ENCODE peak calls at places on chromosomes 12 and 14, in eight cellular contexts. One of them, this sample, is unnamed.
A peak's percentile ranks its signal among the peaks of the same experiment; 100 is the strongest.

GRCh38 chr12:109555431-109556315 is 17.6 kb downstream of the MMAB start:
- DNase-seq in brain microvascular endothelial cell: no peak
- DNase-seq in fibroblast of pulmonary artery: no peak
- DNase-seq in neural progenitor cell: no peak
- DNase-seq in AG10803: no peak
- DNase-seq in PC-3: no peak
- DNase-seq in NB4: no peak
- DNase-seq in GM12878: no peak
- DNase-seq in this sample: no peak

GRCh38 chr12:1705774-1706173 is 14.9 kb downstream of the ADIPOR2 start:
- DNase-seq in brain microvascular endothelial cell: no peak
- DNase-seq in fibroblast of pulmonary artery: no peak
- DNase-seq in neural progenitor cell: no peak
- DNase-seq in AG10803: no peak
- DNase-seq in PC-3: no peak
- DNase-seq in NB4: peak; percentile 14
- DNase-seq in GM12878: no peak
- DNase-seq in this sample: no peak

GRCh38 chr12:59115526-59115925 is 195.2 kb upstream of the LRIG3 start:
- DNase-seq in brain microvascular endothelial cell: peak; percentile 28
- DNase-seq in fibroblast of pulmonary artery: no peak
- DNase-seq in neural progenitor cell: no peak
- DNase-seq in AG10803: peak; percentile 69
- DNase-seq in PC-3: no peak
- DNase-seq in NB4: no peak
- DNase-seq in GM12878: no peak
- DNase-seq in this sample: no peak

GRCh38 chr14:56874375-56874774 is 64.1 kb upstream of the OTX2 start:
- DNase-seq in brain microvascular endothelial cell: no peak
- DNase-seq in fibroblast of pulmonary artery: no peak
- DNase-seq in neural progenitor cell: peak; percentile 73
- DNase-seq in AG10803: no peak
- DNase-seq in PC-3: peak; percentile 70
- DNase-seq in NB4: peak; percentile 35
- DNase-seq in GM12878: no peak
- DNase-seq in this sample: no peak

GRCh38 chr14:96754845-96755184 is 42.4 kb upstream of the VRK1 start:
- DNase-seq in brain microvascular endothelial cell: no peak
- DNase-seq in fibroblast of pulmonary artery: no peak
- DNase-seq in neural progenitor cell: peak; percentile 81
- DNase-seq in AG10803: peak; percentile 28
- DNase-seq in PC-3: no peak
- DNase-seq in NB4: peak; percentile 74
- DNase-seq in GM12878: no peak
- DNase-seq in this sample: no peak

GRCh38 chr14:82806426-82806825 is 1272.8 kb upstream of the SEL1L start:
- DNase-seq in brain microvascular endothelial cell: no peak
- DNase-seq in fibroblast of pulmonary artery: no peak
- DNase-seq in neural progenitor cell: no peak
- DNase-seq in AG10803: no peak
- DNase-seq in PC-3: no peak
- DNase-seq in NB4: no peak
- DNase-seq in GM12878: no peak
- DNase-seq in this sample: no peak

GRCh38 chr12:47021298-47021697 is 58.1 kb upstream of the PCED1B start:
- DNase-seq in brain microvascular endothelial cell: peak; percentile 90
- DNase-seq in fibroblast of pulmonary artery: peak; percentile 92
- DNase-seq in neural progenitor cell: peak; percentile 70
- DNase-seq in AG10803: peak; percentile 89
- DNase-seq in PC-3: peak; percentile 97
- DNase-seq in NB4: peak; percentile 65
- DNase-seq in GM12878: peak; percentile 11
- DNase-seq in this sample: peak; percentile 88

GRCh38 chr12:67633708-67634107 is 14.8 kb upstream of the DYRK2 start:
- DNase-seq in brain microvascular endothelial cell: no peak
- DNase-seq in fibroblast of pulmonary artery: no peak
- DNase-seq in neural progenitor cell: no peak
- DNase-seq in AG10803: no peak
- DNase-seq in PC-3: no peak
- DNase-seq in NB4: peak; percentile 57
- DNase-seq in GM12878: no peak
- DNase-seq in this sample: no peak

GRCh38 chr12:356276-356988 is 32.7 kb downstream of the KDM5A start:
- DNase-seq in brain microvascular endothelial cell: peak; percentile 4
- DNase-seq in fibroblast of pulmonary artery: peak; percentile 3
- DNase-seq in neural progenitor cell: no peak
- DNase-seq in AG10803: peak; percentile 75
- DNase-seq in PC-3: no peak
- DNase-seq in NB4: no peak
- DNase-seq in GM12878: no peak
- DNase-seq in this sample: peak; percentile 26

GRCh38 chr12:52896190-52897100 is 8.4 kb downstream of the KRT8 start:
- DNase-seq in brain microvascular endothelial cell: no peak
- DNase-seq in fibroblast of pulmonary artery: no peak
- DNase-seq in neural progenitor cell: no peak
- DNase-seq in AG10803: no peak
- DNase-seq in PC-3: peak; percentile 33
- DNase-seq in NB4: no peak
- DNase-seq in GM12878: no peak
- DNase-seq in this sample: no peak

GRCh38 chr12:3173008-3173553 is 95.9 kb downstream of the TSPAN9 start:
- DNase-seq in brain microvascular endothelial cell: no peak
- DNase-seq in fibroblast of pulmonary artery: no peak
- DNase-seq in neural progenitor cell: no peak
- DNase-seq in AG10803: no peak
- DNase-seq in PC-3: no peak
- DNase-seq in NB4: no peak
- DNase-seq in GM12878: no peak
- DNase-seq in this sample: no peak

GRCh38 chr14:69648480-69649414 is 37.4 kb downstream of the SUSD6 start:
- DNase-seq in brain microvascular endothelial cell: peak; percentile 65
- DNase-seq in fibroblast of pulmonary artery: peak; percentile 77
- DNase-seq in neural progenitor cell: no peak
- DNase-seq in AG10803: peak; percentile 60
- DNase-seq in PC-3: peak; percentile 80
- DNase-seq in NB4: no peak
- DNase-seq in GM12878: peak; percentile 81
- DNase-seq in this sample: peak; percentile 68

GRCh38 chr12:39622306-39622705 is 2.7 kb upstream of the ABCD2 start:
- DNase-seq in brain microvascular endothelial cell: no peak
- DNase-seq in fibroblast of pulmonary artery: no peak
- DNase-seq in neural progenitor cell: no peak
- DNase-seq in AG10803: no peak
- DNase-seq in PC-3: no peak
- DNase-seq in NB4: no peak
- DNase-seq in GM12878: no peak
- DNase-seq in this sample: no peak

GRCh38 chr12:84492381-84492883 is 420.2 kb downstream of the SLC6A15 start:
- DNase-seq in brain microvascular endothelial cell: no peak
- DNase-seq in fibroblast of pulmonary artery: no peak
- DNase-seq in neural progenitor cell: no peak
- DNase-seq in AG10803: no peak
- DNase-seq in PC-3: no peak
- DNase-seq in NB4: no peak
- DNase-seq in GM12878: no peak
- DNase-seq in this sample: no peak

GRCh38 chr14:95609398-95609990 is 74.6 kb downstream of the GLRX5 start:
- DNase-seq in brain microvascular endothelial cell: peak; percentile 25
- DNase-seq in fibroblast of pulmonary artery: peak; percentile 19
- DNase-seq in neural progenitor cell: peak; percentile 82
- DNase-seq in AG10803: peak; percentile 16
- DNase-seq in PC-3: peak; percentile 56
- DNase-seq in NB4: peak; percentile 50
- DNase-seq in GM12878: no peak
- DNase-seq in this sample: peak; percentile 3

GRCh38 chr12:23197266-23197665 is 572.3 kb downstream of the ETNK1 start:
- DNase-seq in brain microvascular endothelial cell: peak; percentile 12
- DNase-seq in fibroblast of pulmonary artery: no peak
- DNase-seq in neural progenitor cell: no peak
- DNase-seq in AG10803: no peak
- DNase-seq in PC-3: no peak
- DNase-seq in NB4: no peak
- DNase-seq in GM12878: no peak
- DNase-seq in this sample: peak; percentile 16

DNA sequence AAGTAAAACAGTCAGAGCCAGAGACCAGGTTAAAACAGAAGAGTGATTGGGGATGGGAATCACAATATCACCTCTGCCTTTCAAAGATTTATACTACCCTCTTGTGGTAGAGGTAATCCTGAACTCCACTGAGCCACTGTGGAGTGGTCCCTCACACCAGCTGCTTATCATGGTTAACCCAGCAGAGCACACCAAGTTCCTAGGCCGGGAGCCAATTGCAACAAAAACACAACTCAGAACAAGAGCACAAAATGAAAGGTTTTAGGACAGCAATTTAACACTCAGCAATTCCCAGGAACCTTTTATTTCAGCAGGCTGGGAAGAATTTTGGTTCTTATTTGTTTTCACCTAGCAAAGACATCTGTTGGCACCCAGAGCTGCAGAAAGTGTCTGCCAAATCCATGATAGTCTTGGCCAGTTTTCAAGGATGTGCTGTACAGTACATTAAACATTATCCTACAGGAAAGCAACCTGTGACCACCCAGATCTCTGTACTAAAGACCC is 220.5 kb upstream of the ATXN7L3B start:
- DNase-seq in brain microvascular endothelial cell: peak; percentile 78
- DNase-seq in fibroblast of pulmonary artery: peak; percentile 74
- DNase-seq in neural progenitor cell: peak; percentile 60
- DNase-seq in AG10803: no peak
- DNase-seq in PC-3: peak; percentile 72
- DNase-seq in NB4: peak; percentile 24
- DNase-seq in GM12878: no peak
- DNase-seq in this sample: peak; percentile 88
- TF ChIP-seq CTCF in brain microvascular endothelial cell: peak; percentile 70
- TF ChIP-seq CTCF in fibroblast of pulmonary artery: peak; percentile 47
- TF ChIP-seq CTCF in neural progenitor cell: peak; percentile 69
- TF ChIP-seq CTCF in AG10803: no peak
- TF ChIP-seq CTCF in PC-3: peak; percentile 81
- TF ChIP-seq CTCF in NB4: no peak
- TF ChIP-seq CTCF in GM12878: no peak
- TF ChIP-seq CTCF in this sample: peak; percentile 55

GRCh38 chr12:31682136-31682962 is 22.9 kb downstream of the ETFBKMT start:
- DNase-seq in brain microvascular endothelial cell: peak; percentile 86
- DNase-seq in fibroblast of pulmonary artery: peak; percentile 93
- DNase-seq in neural progenitor cell: peak; percentile 90
- DNase-seq in AG10803: peak; percentile 71
- DNase-seq in PC-3: peak; percentile 80
- DNase-seq in NB4: peak; percentile 90
- DNase-seq in GM12878: peak; percentile 95
- DNase-seq in this sample: peak; percentile 86

GRCh38 chr12:31685801-31686200 is 26.3 kb downstream of the ETFBKMT start:
- DNase-seq in brain microvascular endothelial cell: no peak
- DNase-seq in fibroblast of pulmonary artery: no peak
- DNase-seq in neural progenitor cell: no peak
- DNase-seq in AG10803: no peak
- DNase-seq in PC-3: no peak
- DNase-seq in NB4: no peak
- DNase-seq in GM12878: no peak
- DNase-seq in this sample: no peak

DNA sequence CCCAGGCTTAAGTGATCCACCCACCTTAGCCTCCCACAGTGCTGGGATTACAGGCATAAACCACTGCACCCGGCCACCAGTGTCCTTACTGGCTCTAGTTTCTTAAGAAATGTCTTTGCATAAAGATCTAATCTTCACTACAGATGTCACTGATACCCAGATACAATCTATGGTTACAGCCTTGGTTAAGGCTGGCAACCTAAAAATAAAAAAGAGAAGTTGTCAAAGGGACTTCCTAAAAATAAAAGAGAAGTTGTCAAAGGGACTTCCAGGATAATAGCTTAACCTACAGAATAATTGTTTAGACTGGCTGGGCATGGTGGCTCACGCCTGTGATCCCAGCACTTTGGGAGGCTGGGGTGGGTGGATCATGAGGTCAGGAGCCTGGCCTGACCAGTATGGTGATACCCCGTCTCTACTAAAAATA is 27.6 kb downstream of the ETFBKMT start:
- DNase-seq in brain microvascular endothelial cell: no peak
- DNase-seq in fibroblast of pulmonary artery: no peak
- DNase-seq in neural progenitor cell: no peak
- DNase-seq in AG10803: no peak
- DNase-seq in PC-3: no peak
- DNase-seq in NB4: peak; percentile 94
- DNase-seq in GM12878: peak; percentile 66
- DNase-seq in this sample: no peak
- H3K4me3 ChIP-seq in brain microvascular endothelial cell: no peak overlapping the region
- H3K4me3 ChIP-seq in fibroblast of pulmonary artery: no peak overlapping the region
- H3K4me3 ChIP-seq in neural progenitor cell: no peak overlapping the region
- H3K4me3 ChIP-seq in AG10803: no peak overlapping the region
- H3K4me3 ChIP-seq in PC-3: no peak overlapping the region
- H3K4me3 ChIP-seq in NB4: no peak overlapping the region
- H3K4me3 ChIP-seq in GM12878: no peak overlapping the region
- H3K4me3 ChIP-seq in this sample: no peak overlapping the region

DNA sequence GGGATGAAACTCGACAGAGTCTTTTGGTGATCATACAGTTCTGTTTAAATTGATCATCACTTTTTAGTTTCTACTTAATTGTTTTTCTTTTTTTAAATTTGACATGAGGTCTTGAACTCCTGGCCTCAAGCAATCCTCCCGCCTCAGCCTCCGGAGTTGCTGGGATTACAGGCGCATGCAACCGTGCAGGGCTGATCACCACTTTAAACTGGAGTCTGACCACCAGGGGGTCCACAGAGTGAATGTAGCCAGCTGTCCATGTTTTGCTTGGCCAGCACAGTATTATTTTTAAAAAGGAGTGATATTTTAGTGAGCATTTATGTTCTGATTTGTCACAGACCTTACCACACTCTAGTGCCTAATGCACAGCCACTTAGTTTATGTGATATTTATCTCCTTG is 10.7 kb downstream of the DAAM1 start:
- DNase-seq in brain microvascular endothelial cell: peak; percentile 33
- DNase-seq in fibroblast of pulmonary artery: no peak
- DNase-seq in neural progenitor cell: no peak
- DNase-seq in AG10803: no peak
- DNase-seq in PC-3: no peak
- DNase-seq in NB4: no peak
- DNase-seq in GM12878: no peak
- DNase-seq in this sample: peak; percentile 32
- TF ChIP-seq CTCF in brain microvascular endothelial cell: peak; percentile 58
- TF ChIP-seq CTCF in fibroblast of pulmonary artery: peak; percentile 3
- TF ChIP-seq CTCF in neural progenitor cell: no peak
- TF ChIP-seq CTCF in AG10803: peak; percentile 3
- TF ChIP-seq CTCF in PC-3: peak; percentile 50
- TF ChIP-seq CTCF in NB4: peak; percentile 6
- TF ChIP-seq CTCF in GM12878: no peak
- TF ChIP-seq CTCF in this sample: peak; percentile 10

DNA sequence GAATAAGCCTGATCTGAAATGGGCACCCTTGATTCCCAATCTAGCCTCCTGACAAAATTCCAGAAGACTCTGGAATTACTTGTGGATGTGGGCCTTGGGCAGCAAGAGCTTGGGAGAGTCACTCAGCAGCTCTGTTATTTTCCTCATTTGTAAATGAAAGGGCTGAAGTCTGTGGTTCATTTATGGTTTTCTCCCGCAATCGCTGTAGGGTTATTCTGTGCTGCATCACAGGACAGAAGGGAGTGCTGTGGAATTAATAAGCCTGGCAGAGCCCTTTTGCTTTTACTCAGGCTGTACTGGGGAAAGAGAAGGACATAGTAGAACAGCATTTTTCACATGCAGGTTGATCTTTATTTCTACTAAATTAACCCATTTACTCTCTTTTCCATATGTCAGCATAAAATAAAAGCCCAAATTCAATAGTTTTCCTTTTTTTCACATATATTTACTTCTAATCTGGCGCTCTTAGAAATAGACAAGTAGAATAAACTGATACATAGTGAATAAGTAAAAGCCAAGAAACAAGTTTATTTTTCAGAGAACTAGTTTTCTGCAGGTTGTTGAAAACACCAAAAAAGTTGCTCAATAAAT is 49.2 kb downstream of the DUSP16 start:
- DNase-seq in brain microvascular endothelial cell: no peak
- DNase-seq in fibroblast of pulmonary artery: no peak
- DNase-seq in neural progenitor cell: no peak
- DNase-seq in AG10803: no peak
- DNase-seq in PC-3: no peak
- DNase-seq in NB4: no peak
- DNase-seq in GM12878: no peak
- DNase-seq in this sample: no peak
- H3K4me3 ChIP-seq in brain microvascular endothelial cell: no peak overlapping the region
- H3K4me3 ChIP-seq in fibroblast of pulmonary artery: no peak overlapping the region
- H3K4me3 ChIP-seq in neural progenitor cell: no peak overlapping the region
- H3K4me3 ChIP-seq in AG10803: no peak overlapping the region
- H3K4me3 ChIP-seq in PC-3: no peak overlapping the region
- H3K4me3 ChIP-seq in NB4: no peak overlapping the region
- H3K4me3 ChIP-seq in GM12878: no peak overlapping the region
- H3K4me3 ChIP-seq in this sample: no peak overlapping the region

This sample was measured in astrocyte of the spinal cord.